ENCODE peak calls at places on chromosomes 3 and 15, in seven cellular contexts. L, O, U, Y, H, A and D are unnamed samples. For H3K9me3, the result is how much of the 10 kb centered on the place peaks cover.

GRCh38 chr3:9347887-9348286 is 15.0 kb upstream of the THUMPD3 start:
- DNase-seq in U (no peak), L (no peak), Y (no peak), H (no peak), O (no peak), A (peak), D (no peak)

GRCh38 chr3:30501526-30501925 is 104.9 kb upstream of the TGFBR2 start:
- DNase-seq in Y (no peak), L (no peak), O (no peak), U (no peak), H (no peak), A (peak), D (no peak)

GRCh38 chr15:38226867-38227266 is 25.8 kb upstream of the SPRED1 start:
- DNase-seq in L (no peak), U (peak), Y (peak), A (peak), H (no peak), O (no peak), D (no peak)

GRCh38 chr15:40217166-40217785 is 21.6 kb upstream of the PAK6 start:
- DNase-seq in O (peak), U (peak), L (peak), A (peak), H (peak), Y (peak), D (peak)

GRCh38 chr3:129121792-129122696 is at the start of gene RAB43:
- DNase-seq in Y (peak), L (peak), A (peak), U (peak), O (peak), H (peak), D (peak)

GRCh38 chr3:3065876-3066275 is 44.3 kb downstream of the IL5RA start:
- DNase-seq in O (no peak), U (no peak), Y (no peak), L (no peak), A (peak), H (no peak), D (no peak)

GRCh38 chr3:42052867-42053351 is 38.2 kb upstream of the TRAK1 start:
- DNase-seq in O (no peak), L (no peak), A (no peak), Y (no peak), U (no peak), H (no peak), D (no peak)

GRCh38 chr3:10950476-10951294 is 41.9 kb upstream of the SLC6A1 start:
- DNase-seq in A (peak), H (no peak), Y (peak), L (no peak), O (no peak), U (no peak), D (peak)

GRCh38 chr15:24621630-24622215 is 53.9 kb upstream of the NPAP1 start:
- DNase-seq in U (no peak), H (no peak), L (no peak), Y (no peak), O (no peak), A (no peak), D (no peak)

GRCh38 chr15:68224546-68225250 is 4.8 kb downstream of the CLN6 start:
- DNase-seq in Y (no peak), O (no peak), L (no peak), U (no peak), H (peak), A (no peak), D (peak)

GRCh38 chr3:119579366-119580147 is at the start of gene ADPRH:
- DNase-seq in Y (peak), L (peak), U (peak), H (no peak), O (peak), A (peak), D (peak)

GRCh38 chr15:50358805-50359204 is 3.8 kb upstream of the GABPB1 start:
- DNase-seq in L (no peak), Y (peak), H (no peak), A (peak), U (no peak), O (no peak), D (peak)

GRCh38 chr3:69249001-69249400 is 126.6 kb upstream of the LMOD3 start:
- DNase-seq in U (no peak), Y (no peak), O (no peak), H (no peak), A (no peak), L (no peak), D (no peak)

DNA sequence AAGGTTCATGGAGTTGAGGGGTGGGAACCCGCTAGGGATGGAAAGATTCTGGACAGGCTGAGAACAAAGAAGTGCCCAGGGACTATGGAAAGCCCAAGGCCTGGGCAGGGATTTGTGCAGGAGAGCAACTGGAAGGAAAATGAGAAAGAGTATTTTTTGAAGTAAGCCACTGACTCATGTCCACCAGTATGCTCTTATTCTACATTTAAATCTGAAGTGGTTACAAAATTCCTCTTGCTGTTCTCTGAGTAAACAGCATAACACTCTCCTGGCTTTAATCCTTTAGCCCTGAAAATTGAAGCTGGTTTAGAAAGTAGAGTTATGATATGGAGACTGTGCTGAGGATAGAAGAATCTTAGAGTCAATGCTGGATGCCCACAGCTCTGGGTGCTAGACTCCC is 165.2 kb downstream of the ISL2 start:
- DNase-seq in O (no peak), Y (no peak), A (no peak), L (no peak), U (no peak), H (no peak), D (no peak)
- H3K9me3 ChIP-seq in O (under half), Y (under half), A (under half), L (under half), U (under half), H (under half), D (under half)

DNA sequence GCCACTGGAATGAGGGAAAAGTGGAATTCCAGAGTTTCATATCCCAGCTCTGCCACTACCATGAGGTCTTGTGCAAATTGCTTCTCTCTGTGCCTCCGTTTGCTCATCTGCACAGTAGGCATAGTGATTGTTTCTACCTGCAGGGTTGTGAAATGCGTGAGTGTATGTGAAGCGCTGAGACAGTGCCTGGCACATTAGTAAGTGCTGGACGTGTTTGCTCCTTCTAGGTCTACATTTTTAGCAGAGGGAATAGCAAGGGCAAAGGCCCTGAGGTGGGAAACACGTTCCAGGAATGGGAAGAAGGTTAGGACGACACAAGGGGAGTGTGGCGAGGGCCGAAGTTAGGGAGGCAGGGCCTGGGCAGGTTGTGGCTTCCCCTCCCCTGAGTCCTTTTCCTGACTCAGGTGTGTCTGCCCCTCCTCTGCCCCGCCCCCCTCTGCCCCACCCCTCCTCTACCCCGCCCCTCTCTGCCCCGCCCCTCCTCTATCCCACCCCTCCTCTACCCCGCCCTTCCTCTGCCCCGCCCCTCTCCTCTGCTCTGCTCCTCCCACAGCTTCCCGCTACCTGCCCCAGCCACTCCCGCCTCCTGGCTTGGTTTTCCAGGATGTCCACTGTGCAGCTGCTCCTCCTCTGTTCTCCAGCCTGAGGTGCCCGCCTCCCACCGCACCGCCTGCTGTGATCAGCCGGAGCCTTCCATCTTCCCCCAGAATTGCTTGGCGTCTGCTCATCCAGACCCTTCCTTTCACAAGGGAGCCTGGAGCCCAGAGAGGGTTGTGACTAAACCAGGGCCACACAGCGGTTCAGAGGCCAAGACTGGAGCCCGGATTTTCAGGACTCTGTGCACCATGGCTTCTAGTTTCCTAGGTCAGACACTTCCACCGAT is 31.1 kb upstream of the SMAD6 start:
- DNase-seq in U (peak), L (no peak), Y (peak), A (peak), H (no peak), O (no peak), D (peak)
- H3K9ac ChIP-seq in U (peak), L (peak), Y (peak), A (no peak), H (no peak), O (no peak), D (no peak)

DNA sequence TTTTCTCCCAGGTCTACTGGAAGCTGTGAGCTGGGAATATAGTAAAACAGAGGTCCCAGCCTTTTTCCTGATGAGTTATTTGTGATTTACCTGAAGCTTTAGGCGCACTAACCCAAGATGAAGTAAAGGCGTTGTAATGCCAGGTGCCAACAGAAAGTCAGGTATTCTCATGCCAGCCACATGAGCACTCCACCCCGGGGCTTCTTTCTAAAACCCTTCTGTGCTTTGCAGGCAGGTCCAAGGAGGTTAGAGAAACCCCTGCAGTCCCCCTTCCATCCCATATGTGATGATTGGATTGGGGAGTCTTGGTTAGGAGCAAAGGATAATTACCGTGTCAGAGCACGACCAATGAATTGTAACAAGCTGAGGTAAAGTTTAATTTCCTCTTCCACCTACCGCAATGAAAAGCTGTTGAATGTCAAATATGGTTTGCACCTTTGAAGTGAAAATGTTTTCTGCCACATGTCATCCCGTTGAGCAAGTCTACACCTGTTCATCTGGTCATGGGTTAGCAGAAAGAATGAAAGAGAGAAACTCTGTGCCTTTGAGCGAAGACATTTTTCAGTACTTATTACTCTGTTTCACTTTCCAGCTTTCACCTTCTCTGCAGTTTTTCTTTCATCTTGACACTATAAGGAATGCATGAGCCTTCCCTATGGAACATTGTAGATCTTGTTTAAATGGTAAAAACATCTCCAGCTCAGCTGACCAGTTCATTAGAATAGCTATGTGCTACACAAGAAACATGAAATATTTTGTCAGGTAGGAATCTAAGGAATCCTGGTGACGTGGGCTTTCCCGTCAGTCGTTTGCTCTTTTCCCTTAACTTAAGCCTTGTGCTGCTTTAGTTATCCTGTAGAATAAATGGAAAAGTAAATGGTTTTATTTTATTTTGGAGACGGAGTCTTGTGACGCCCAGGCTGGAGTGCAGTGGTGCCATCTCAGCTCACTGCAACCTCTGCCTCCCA is 204.6 kb upstream of the IL12A start:
- DNase-seq in H (no peak), A (no peak), O (no peak), Y (no peak), L (no peak), U (no peak), D (no peak)
- H3K4me3 ChIP-seq in H (no peak), A (no peak), O (no peak), Y (no peak), L (no peak), U (no peak), D (no peak)

GRCh38 chr15:75142499-75142898 is 59.2 kb upstream of the C15orf39 start:
- DNase-seq in Y (no peak), O (no peak), A (no peak), L (no peak), U (no peak), H (no peak), D (no peak)

GRCh38 chr15:75140080-75140879 is 61.4 kb upstream of the C15orf39 start:
- DNase-seq in O (no peak), Y (no peak), H (no peak), U (no peak), L (peak), A (no peak), D (no peak)

GRCh38 chr15:75148293-75148692 is 53.4 kb upstream of the C15orf39 start:
- DNase-seq in A (no peak), U (no peak), Y (no peak), O (no peak), L (no peak), H (no peak), D (no peak)

GRCh38 chr15:75145027-75145841 is 56.4 kb upstream of the C15orf39 start:
- DNase-seq in L (no peak), U (no peak), O (no peak), H (peak), A (peak), Y (no peak), D (no peak)

GRCh38 chr15:75143738-75144334 is 57.8 kb upstream of the C15orf39 start:
- DNase-seq in U (no peak), A (no peak), O (no peak), L (no peak), Y (no peak), H (peak), D (no peak)
- H3K9me3 ChIP-seq in U (under half), A (under half), O (under half), L (half or more), Y (under half), H (under half), D (under half)

GRCh38 chr3:53242642-53243041 is 13.2 kb downstream of the TKT start:
- DNase-seq in U (no peak), L (no peak), Y (no peak), A (no peak), O (no peak), H (no peak), D (no peak)

GRCh38 chr3:53243785-53244184 is 12.0 kb downstream of the TKT start:
- DNase-seq in H (no peak), L (no peak), U (no peak), A (no peak), O (no peak), Y (no peak), D (no peak)

GRCh38 chr3:53244281-53244680 is 11.5 kb downstream of the TKT start:
- DNase-seq in H (no peak), U (no peak), Y (no peak), O (no peak), A (no peak), L (no peak), D (peak)

GRCh38 chr3:53242155-53242554 is 13.7 kb downstream of the TKT start:
- DNase-seq in Y (no peak), U (no peak), L (no peak), A (no peak), O (no peak), H (no peak), D (no peak)

DNA sequence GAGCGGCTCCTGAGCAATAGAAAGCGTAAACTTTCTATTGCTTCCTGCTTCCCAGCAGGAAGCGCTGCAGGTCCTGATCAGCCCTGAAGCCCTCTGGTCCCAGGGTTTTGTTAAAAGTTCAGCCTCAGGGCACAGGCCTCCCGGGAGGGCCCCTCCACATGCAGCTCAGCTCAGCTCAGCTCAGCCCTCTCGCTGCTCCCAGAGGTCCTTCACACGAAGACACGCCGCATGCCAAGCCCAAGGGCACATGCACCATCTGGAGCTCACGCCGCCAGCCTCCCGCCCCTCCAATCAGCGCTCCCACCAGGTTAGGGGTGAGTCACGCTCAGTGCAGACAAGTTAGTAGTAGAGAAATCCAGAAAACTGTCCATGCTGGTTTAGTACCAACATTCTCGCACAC is 12.7 kb downstream of the TKT start:
- DNase-seq in O (no peak), L (no peak), U (no peak), Y (no peak), A (no peak), H (no peak), D (no peak)
- H3K9ac ChIP-seq in O (peak), L (no peak), U (peak), Y (no peak), A (no peak), H (no peak), D (no peak)

DNA sequence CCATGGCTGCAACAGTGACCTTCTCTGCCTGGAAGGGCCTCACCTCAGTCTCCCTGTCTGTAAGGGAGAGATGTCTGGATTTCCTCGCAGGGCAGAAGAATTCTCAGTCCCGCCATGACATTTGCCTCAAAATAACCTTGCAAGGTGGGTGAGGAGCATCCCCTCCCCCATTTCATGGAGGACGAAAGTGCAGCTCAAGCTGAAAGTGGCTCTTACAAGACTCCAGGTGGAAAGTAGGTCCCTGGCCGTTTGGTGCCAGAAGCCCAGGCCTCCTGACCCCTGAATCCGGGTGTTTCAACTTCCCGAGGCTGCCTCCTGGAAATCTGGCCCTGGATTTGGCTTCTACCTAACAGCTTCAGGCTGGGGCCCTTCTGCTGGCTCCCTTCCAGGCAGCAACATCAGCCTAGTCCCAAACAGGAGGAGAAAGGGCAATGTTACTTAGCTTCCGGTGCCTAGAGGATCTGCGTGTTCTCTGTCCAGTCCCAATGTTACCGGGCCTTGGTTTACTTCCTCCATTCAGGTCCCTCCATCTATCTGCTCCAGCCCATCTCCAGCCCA is 769 bp upstream of the CSPG4 start:
- DNase-seq in O (no peak), H (no peak), Y (no peak), U (no peak), L (no peak), A (no peak), D (no peak)
- H3K4me3 ChIP-seq in O (no peak), H (no peak), Y (peak), U (no peak), L (peak), A (no peak), D (no peak)